ENCODE peak calls at places on chromosomes 6 and 20, in eight cellular contexts. One of them, this sample, is unnamed.
A peak's percentile ranks its signal among the peaks of the same experiment; 100 is the strongest.

GRCh38 chr6:26561533-26562466 is 23.6 kb downstream of the HMGN4 start:
- DNase-seq in BE2C: no peak
- DNase-seq in T-cell: no peak
- DNase-seq in DMS153: no peak
- DNase-seq in activated CD4-positive, alpha-beta T cell treated with anti-CD3 and anti-CD28 coated beads for 1 hour: no peak
- DNase-seq in heart right ventricle: no peak
- DNase-seq in stimulated activated CD8-positive, alpha-beta memory T cell treated with anti-CD3 and anti-CD28 coated beads, Interleukin-4, amount 100 ng/mL, for 24 hours: no peak
- DNase-seq in NCI-H1694 treated with DMSO at 0.1 percent for 48 hours: no peak
- DNase-seq in this sample: no peak

GRCh38 chr6:33168624-33169023 is 23.6 kb downstream of the COL11A2 start:
- DNase-seq in BE2C: no peak
- DNase-seq in T-cell: no peak
- DNase-seq in DMS153: no peak
- DNase-seq in activated CD4-positive, alpha-beta T cell treated with anti-CD3 and anti-CD28 coated beads for 1 hour: no peak
- DNase-seq in heart right ventricle: no peak
- DNase-seq in stimulated activated CD8-positive, alpha-beta memory T cell treated with anti-CD3 and anti-CD28 coated beads, Interleukin-4, amount 100 ng/mL, for 24 hours: no peak
- DNase-seq in NCI-H1694 treated with DMSO at 0.1 percent for 48 hours: no peak
- DNase-seq in this sample: no peak

GRCh38 chr6:72826744-72827438 is 205.0 kb downstream of the KCNQ5 start:
- DNase-seq in BE2C: no peak
- DNase-seq in T-cell: no peak
- DNase-seq in DMS153: no peak
- DNase-seq in activated CD4-positive, alpha-beta T cell treated with anti-CD3 and anti-CD28 coated beads for 1 hour: no peak
- DNase-seq in heart right ventricle: no peak
- DNase-seq in stimulated activated CD8-positive, alpha-beta memory T cell treated with anti-CD3 and anti-CD28 coated beads, Interleukin-4, amount 100 ng/mL, for 24 hours: no peak
- DNase-seq in NCI-H1694 treated with DMSO at 0.1 percent for 48 hours: no peak
- DNase-seq in this sample: no peak

GRCh38 chr20:31667315-31668285 is 29.9 kb downstream of the COX4I2 start:
- DNase-seq in BE2C: no peak
- DNase-seq in T-cell: no peak
- DNase-seq in DMS153: no peak
- DNase-seq in activated CD4-positive, alpha-beta T cell treated with anti-CD3 and anti-CD28 coated beads for 1 hour: no peak
- DNase-seq in heart right ventricle: no peak
- DNase-seq in stimulated activated CD8-positive, alpha-beta memory T cell treated with anti-CD3 and anti-CD28 coated beads, Interleukin-4, amount 100 ng/mL, for 24 hours: no peak
- DNase-seq in NCI-H1694 treated with DMSO at 0.1 percent for 48 hours: no peak
- DNase-seq in this sample: no peak

GRCh38 chr6:160972111-160972510 is 19.5 kb upstream of the MAP3K4 start:
- DNase-seq in BE2C: no peak
- DNase-seq in T-cell: no peak
- DNase-seq in DMS153: no peak
- DNase-seq in activated CD4-positive, alpha-beta T cell treated with anti-CD3 and anti-CD28 coated beads for 1 hour: no peak
- DNase-seq in heart right ventricle: no peak
- DNase-seq in stimulated activated CD8-positive, alpha-beta memory T cell treated with anti-CD3 and anti-CD28 coated beads, Interleukin-4, amount 100 ng/mL, for 24 hours: no peak
- DNase-seq in NCI-H1694 treated with DMSO at 0.1 percent for 48 hours: no peak
- DNase-seq in this sample: no peak

GRCh38 chr6:24004062-24004461 is 122.0 kb upstream of the NRSN1 start:
- DNase-seq in BE2C: no peak
- DNase-seq in T-cell: no peak
- DNase-seq in DMS153: no peak
- DNase-seq in activated CD4-positive, alpha-beta T cell treated with anti-CD3 and anti-CD28 coated beads for 1 hour: no peak
- DNase-seq in heart right ventricle: peak; percentile 11
- DNase-seq in stimulated activated CD8-positive, alpha-beta memory T cell treated with anti-CD3 and anti-CD28 coated beads, Interleukin-4, amount 100 ng/mL, for 24 hours: no peak
- DNase-seq in NCI-H1694 treated with DMSO at 0.1 percent for 48 hours: no peak
- DNase-seq in this sample: no peak

GRCh38 chr20:60680554-60680953 is 571.5 kb upstream of the CDH4 start:
- DNase-seq in BE2C: no peak
- DNase-seq in T-cell: no peak
- DNase-seq in DMS153: no peak
- DNase-seq in activated CD4-positive, alpha-beta T cell treated with anti-CD3 and anti-CD28 coated beads for 1 hour: no peak
- DNase-seq in heart right ventricle: no peak
- DNase-seq in stimulated activated CD8-positive, alpha-beta memory T cell treated with anti-CD3 and anti-CD28 coated beads, Interleukin-4, amount 100 ng/mL, for 24 hours: no peak
- DNase-seq in NCI-H1694 treated with DMSO at 0.1 percent for 48 hours: no peak
- DNase-seq in this sample: no peak

GRCh38 chr6:35735452-35735851 is 1.4 kb upstream of the ARMC12 start:
- DNase-seq in BE2C: no peak
- DNase-seq in T-cell: no peak
- DNase-seq in DMS153: no peak
- DNase-seq in activated CD4-positive, alpha-beta T cell treated with anti-CD3 and anti-CD28 coated beads for 1 hour: no peak
- DNase-seq in heart right ventricle: no peak
- DNase-seq in stimulated activated CD8-positive, alpha-beta memory T cell treated with anti-CD3 and anti-CD28 coated beads, Interleukin-4, amount 100 ng/mL, for 24 hours: no peak
- DNase-seq in NCI-H1694 treated with DMSO at 0.1 percent for 48 hours: no peak
- DNase-seq in this sample: no peak

GRCh38 chr20:60035-60918 is 27.2 kb upstream of the DEFB125 start:
- DNase-seq in BE2C: no peak
- DNase-seq in T-cell: no peak
- DNase-seq in DMS153: no peak
- DNase-seq in activated CD4-positive, alpha-beta T cell treated with anti-CD3 and anti-CD28 coated beads for 1 hour: no peak
- DNase-seq in heart right ventricle: no peak
- DNase-seq in stimulated activated CD8-positive, alpha-beta memory T cell treated with anti-CD3 and anti-CD28 coated beads, Interleukin-4, amount 100 ng/mL, for 24 hours: no peak
- DNase-seq in NCI-H1694 treated with DMSO at 0.1 percent for 48 hours: no peak
- DNase-seq in this sample: no peak

GRCh38 chr6:14910692-14911547 is 334.9 kb upstream of the JARID2 start:
- DNase-seq in BE2C: no peak
- DNase-seq in T-cell: no peak
- DNase-seq in DMS153: no peak
- DNase-seq in activated CD4-positive, alpha-beta T cell treated with anti-CD3 and anti-CD28 coated beads for 1 hour: no peak
- DNase-seq in heart right ventricle: peak; percentile 38
- DNase-seq in stimulated activated CD8-positive, alpha-beta memory T cell treated with anti-CD3 and anti-CD28 coated beads, Interleukin-4, amount 100 ng/mL, for 24 hours: no peak
- DNase-seq in NCI-H1694 treated with DMSO at 0.1 percent for 48 hours: no peak
- DNase-seq in this sample: peak; percentile 34

GRCh38 chr6:56491606-56492328 is 150.9 kb downstream of the DST start:
- DNase-seq in BE2C: peak; percentile 54
- DNase-seq in T-cell: no peak
- DNase-seq in DMS153: no peak
- DNase-seq in activated CD4-positive, alpha-beta T cell treated with anti-CD3 and anti-CD28 coated beads for 1 hour: no peak
- DNase-seq in heart right ventricle: peak; percentile 74
- DNase-seq in stimulated activated CD8-positive, alpha-beta memory T cell treated with anti-CD3 and anti-CD28 coated beads, Interleukin-4, amount 100 ng/mL, for 24 hours: no peak
- DNase-seq in NCI-H1694 treated with DMSO at 0.1 percent for 48 hours: no peak
- DNase-seq in this sample: no peak

GRCh38 chr6:77292564-77293546 is 170.4 kb downstream of the HTR1B start:
- DNase-seq in BE2C: no peak
- DNase-seq in T-cell: no peak
- DNase-seq in DMS153: no peak
- DNase-seq in activated CD4-positive, alpha-beta T cell treated with anti-CD3 and anti-CD28 coated beads for 1 hour: no peak
- DNase-seq in heart right ventricle: no peak
- DNase-seq in stimulated activated CD8-positive, alpha-beta memory T cell treated with anti-CD3 and anti-CD28 coated beads, Interleukin-4, amount 100 ng/mL, for 24 hours: no peak
- DNase-seq in NCI-H1694 treated with DMSO at 0.1 percent for 48 hours: no peak
- DNase-seq in this sample: no peak

GRCh38 chr6:136923116-136923953 is 1.2 kb downstream of the SLC35D3 start:
- DNase-seq in BE2C: no peak
- DNase-seq in T-cell: no peak
- DNase-seq in DMS153: no peak
- DNase-seq in activated CD4-positive, alpha-beta T cell treated with anti-CD3 and anti-CD28 coated beads for 1 hour: no peak
- DNase-seq in heart right ventricle: no peak
- DNase-seq in stimulated activated CD8-positive, alpha-beta memory T cell treated with anti-CD3 and anti-CD28 coated beads, Interleukin-4, amount 100 ng/mL, for 24 hours: no peak
- DNase-seq in NCI-H1694 treated with DMSO at 0.1 percent for 48 hours: no peak
- DNase-seq in this sample: peak; percentile 20

GRCh38 chr20:13791562-13792459 is 7.0 kb downstream of the NDUFAF5 start:
- DNase-seq in BE2C: no peak
- DNase-seq in T-cell: no peak
- DNase-seq in DMS153: no peak
- DNase-seq in activated CD4-positive, alpha-beta T cell treated with anti-CD3 and anti-CD28 coated beads for 1 hour: no peak
- DNase-seq in heart right ventricle: no peak
- DNase-seq in stimulated activated CD8-positive, alpha-beta memory T cell treated with anti-CD3 and anti-CD28 coated beads, Interleukin-4, amount 100 ng/mL, for 24 hours: no peak
- DNase-seq in NCI-H1694 treated with DMSO at 0.1 percent for 48 hours: no peak
- DNase-seq in this sample: no peak

GRCh38 chr6:90131614-90132423 is 164.8 kb downstream of the BACH2 start:
- DNase-seq in BE2C: no peak
- DNase-seq in T-cell: no peak
- DNase-seq in DMS153: no peak
- DNase-seq in activated CD4-positive, alpha-beta T cell treated with anti-CD3 and anti-CD28 coated beads for 1 hour: no peak
- DNase-seq in heart right ventricle: peak; percentile 46
- DNase-seq in stimulated activated CD8-positive, alpha-beta memory T cell treated with anti-CD3 and anti-CD28 coated beads, Interleukin-4, amount 100 ng/mL, for 24 hours: no peak
- DNase-seq in NCI-H1694 treated with DMSO at 0.1 percent for 48 hours: no peak
- DNase-seq in this sample: no peak

GRCh38 chr20:13784271-13784892 is 337 bp downstream of the ESF1 start:
- DNase-seq in BE2C: no peak
- DNase-seq in T-cell: no peak
- DNase-seq in DMS153: no peak
- DNase-seq in activated CD4-positive, alpha-beta T cell treated with anti-CD3 and anti-CD28 coated beads for 1 hour: no peak
- DNase-seq in heart right ventricle: no peak
- DNase-seq in stimulated activated CD8-positive, alpha-beta memory T cell treated with anti-CD3 and anti-CD28 coated beads, Interleukin-4, amount 100 ng/mL, for 24 hours: no peak
- DNase-seq in NCI-H1694 treated with DMSO at 0.1 percent for 48 hours: no peak
- DNase-seq in this sample: no peak

GRCh38 chr6:25279748-25280616 is 808 bp downstream of the CARMIL1 start:
- DNase-seq in BE2C: peak; percentile 11
- DNase-seq in T-cell: no peak
- DNase-seq in DMS153: no peak
- DNase-seq in activated CD4-positive, alpha-beta T cell treated with anti-CD3 and anti-CD28 coated beads for 1 hour: no peak
- DNase-seq in heart right ventricle: peak; percentile 13
- DNase-seq in stimulated activated CD8-positive, alpha-beta memory T cell treated with anti-CD3 and anti-CD28 coated beads, Interleukin-4, amount 100 ng/mL, for 24 hours: no peak
- DNase-seq in NCI-H1694 treated with DMSO at 0.1 percent for 48 hours: no peak
- DNase-seq in this sample: peak; percentile 21

GRCh38 chr20:35663813-35664543 is 722 bp downstream of the CPNE1 start:
- DNase-seq in BE2C: peak; percentile 87
- DNase-seq in T-cell: peak; percentile 66
- DNase-seq in DMS153: no peak
- DNase-seq in activated CD4-positive, alpha-beta T cell treated with anti-CD3 and anti-CD28 coated beads for 1 hour: peak; percentile 41
- DNase-seq in heart right ventricle: peak; percentile 36
- DNase-seq in stimulated activated CD8-positive, alpha-beta memory T cell treated with anti-CD3 and anti-CD28 coated beads, Interleukin-4, amount 100 ng/mL, for 24 hours: peak; percentile 34
- DNase-seq in NCI-H1694 treated with DMSO at 0.1 percent for 48 hours: no peak
- DNase-seq in this sample: peak; percentile 51

GRCh38 chr6:127190552-127190951 is 72.1 kb downstream of the RSPO3 start:
- DNase-seq in BE2C: no peak
- DNase-seq in T-cell: no peak
- DNase-seq in DMS153: no peak
- DNase-seq in activated CD4-positive, alpha-beta T cell treated with anti-CD3 and anti-CD28 coated beads for 1 hour: no peak
- DNase-seq in heart right ventricle: no peak
- DNase-seq in stimulated activated CD8-positive, alpha-beta memory T cell treated with anti-CD3 and anti-CD28 coated beads, Interleukin-4, amount 100 ng/mL, for 24 hours: no peak
- DNase-seq in NCI-H1694 treated with DMSO at 0.1 percent for 48 hours: peak; percentile 26
- DNase-seq in this sample: no peak

This sample was measured in activated B cell treated with CpG ODN at 0.5 μM for 24 hours.